ENCODE peak calls at places on chromosome 22, in ten cellular contexts. B is psoas muscle, A is fibroblast of pulmonary artery, E is astrocyte, L is pancreas, N is tibial artery, P is suprapubic skin, W is NB4, I is transverse colon, U is K562. S is an unnamed sample.

GRCh38 chr22:46606886-46607285 is 13.3 kb upstream of the GRAMD4 start:
- DNase-seq in I (no peak), B (no peak), P (no peak), A (no peak), L (no peak), E (no peak), U (no peak), W (no peak), N (no peak), S (no peak)

GRCh38 chr22:33917744-33918406 is 2.4 kb downstream of the LARGE1 start:
- DNase-seq in B (no peak), I (no peak), W (peak), P (no peak), U (no peak), N (no peak), E (no peak), L (no peak), A (no peak), S (no peak)

GRCh38 chr22:32175751-32176644 is 16.9 kb upstream of the C22orf42 start:
- DNase-seq in P (no peak), A (no peak), U (no peak), L (no peak), B (no peak), N (no peak), W (no peak), E (no peak), I (no peak), S (no peak)

GRCh38 chr22:36238348-36239149 is 778 bp downstream of the APOL2 start:
- DNase-seq in I (peak), U (peak), B (no peak), N (no peak), A (peak), E (no peak), W (peak), L (no peak), P (no peak), S (no peak)

GRCh38 chr22:34055525-34056200 is 135.4 kb upstream of the LARGE1 start:
- DNase-seq in E (no peak), B (no peak), P (no peak), I (no peak), W (peak), A (no peak), U (peak), L (no peak), N (no peak), S (no peak)

GRCh38 chr22:27597703-27598444 is 203.7 kb downstream of the MN1 start:
- DNase-seq in N (no peak), P (no peak), E (no peak), L (no peak), I (no peak), U (peak), A (peak), B (no peak), W (peak), S (no peak)

GRCh38 chr22:30943368-30943767 is 25.2 kb downstream of the MORC2 start:
- DNase-seq in I (no peak), W (no peak), E (no peak), U (no peak), L (no peak), N (no peak), A (no peak), P (no peak), B (no peak), S (no peak)

GRCh38 chr22:27934069-27934468 is 15.0 kb upstream of the PITPNB start:
- DNase-seq in I (no peak), A (no peak), W (no peak), U (no peak), L (no peak), P (no peak), E (no peak), N (no peak), B (no peak), S (no peak)

DNA sequence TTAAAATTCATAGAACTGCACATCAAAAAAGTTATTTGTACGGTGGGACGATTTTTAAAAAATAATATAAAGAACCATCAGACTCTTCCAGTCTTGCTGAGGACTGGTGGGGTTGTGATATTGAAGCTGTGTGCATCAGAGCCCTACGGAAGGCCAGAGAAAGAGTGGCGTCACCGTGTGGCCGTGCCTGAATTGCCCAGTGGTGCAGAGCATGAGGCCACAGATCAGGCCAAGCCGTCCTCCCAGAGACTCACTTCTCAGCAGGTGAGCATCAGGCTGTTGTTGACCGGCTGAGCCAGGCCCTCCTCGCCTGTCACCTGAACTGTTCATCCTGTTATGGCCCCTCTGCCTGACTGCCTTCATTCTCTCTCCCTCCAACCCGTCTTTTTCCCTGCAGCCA is 1013.9 kb downstream of the TBC1D22A start:
- DNase-seq in B (no peak), A (no peak), I (no peak), W (no peak), U (no peak), L (no peak), N (no peak), E (no peak), P (no peak), S (no peak)
- TF ChIP-seq CTCF in B (no peak), A (no peak), I (no peak), W (no peak), U (peak), L (no peak), N (no peak), E (no peak), P (no peak), S (no peak)

DNA sequence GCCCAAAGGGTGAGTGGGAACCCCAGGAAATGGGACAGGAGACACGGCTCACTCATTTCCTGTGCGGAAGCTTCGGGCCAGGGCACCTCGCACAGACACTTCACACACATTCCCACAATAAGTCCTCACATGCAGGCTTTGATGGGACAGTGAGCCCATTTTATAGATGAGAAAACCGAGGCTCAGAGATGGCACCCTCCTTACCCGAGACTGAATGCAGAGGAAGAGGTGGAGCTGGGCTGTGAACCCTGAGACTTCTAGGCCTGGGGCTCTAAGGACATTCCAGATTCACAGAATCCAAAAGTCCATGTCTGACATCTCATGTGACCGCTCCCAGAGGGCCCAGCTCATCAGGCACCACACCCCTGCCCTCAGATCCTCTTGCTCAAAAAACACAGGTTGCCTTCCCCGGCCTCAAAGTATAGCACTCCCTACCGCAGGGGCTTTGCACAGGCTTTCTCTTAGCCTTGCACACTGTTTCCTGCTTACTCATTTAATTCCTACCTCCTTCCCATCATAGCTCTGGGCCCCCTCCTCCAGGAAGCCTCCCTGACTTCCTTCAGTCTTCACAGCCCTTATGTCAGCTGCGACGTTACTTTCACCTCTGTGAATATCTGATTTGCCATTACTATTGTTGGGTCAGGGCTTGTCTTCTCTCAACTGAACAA is 57.1 kb upstream of the TCF20 start:
- DNase-seq in I (no peak), A (no peak), P (no peak), N (no peak), L (no peak), U (no peak), E (no peak), W (no peak), B (no peak), S (no peak)
- H3K4me3 ChIP-seq in I (no peak), A (no peak), P (no peak), N (no peak), L (no peak), U (no peak), E (no peak), W (no peak), B (no peak), S (no peak)

GRCh38 chr22:24772493-24773220 is 1.9 kb downstream of the PIWIL3 start:
- DNase-seq in U (peak), A (peak), N (no peak), E (peak), L (no peak), P (no peak), W (no peak), I (no peak), B (no peak), S (peak)
- TF ChIP-seq CTCF in U (peak), A (peak), N (no peak), E (peak), L (peak), P (peak), W (peak), I (no peak), B (peak), S (peak)

DNA sequence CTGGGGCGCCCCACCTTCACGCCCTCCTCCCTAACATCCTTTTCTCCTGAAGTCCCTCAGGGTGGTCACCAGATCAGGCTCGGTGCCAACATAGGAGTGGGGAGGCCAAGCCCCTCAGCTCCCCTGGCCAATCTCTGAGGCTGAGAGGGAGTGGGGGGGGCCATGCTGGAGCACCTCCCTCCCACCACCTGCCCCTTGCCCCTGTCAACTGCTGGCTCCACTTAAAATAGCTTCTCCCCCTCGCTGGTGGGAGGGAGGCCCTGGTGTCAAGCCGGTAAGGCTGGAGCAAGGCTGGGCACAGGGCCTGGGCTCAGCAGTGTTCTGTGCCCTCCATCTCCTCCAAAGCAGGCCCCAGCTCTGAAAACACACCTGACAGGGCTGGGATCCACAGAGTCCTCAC is 4.9 kb downstream of the PLXNB2 start:
- DNase-seq in L (peak), I (no peak), U (no peak), E (no peak), W (no peak), A (no peak), P (no peak), N (no peak), B (no peak), S (no peak)
- H3K4me3 ChIP-seq in L (peak), I (no peak), U (no peak), E (no peak), W (no peak), A (no peak), P (no peak), N (no peak), B (no peak), S (peak)

GRCh38 chr22:20258584-20259335 is 9.4 kb downstream of the RTN4R start:
- DNase-seq in U (peak), L (no peak), B (no peak), N (no peak), A (no peak), P (no peak), E (no peak), I (no peak), W (no peak), S (no peak)
- TF ChIP-seq CTCF in U (peak), L (no peak), B (peak), N (no peak), A (peak), P (no peak), E (peak), I (no peak), W (peak), S (peak)

GRCh38 chr22:19761500-19762314 is 1.1 kb downstream of the TBX1 start:
- DNase-seq in I (no peak), E (no peak), A (no peak), W (peak), P (no peak), N (no peak), U (peak), B (no peak), L (no peak), S (no peak)
- H3K4me3 ChIP-seq in I (no peak), E (no peak), A (no peak), W (peak), P (peak), N (peak), U (peak), B (peak), L (no peak), S (peak)

GRCh38 chr22:17117890-17118289 is 3.3 kb downstream of the TMEM121B start:
- DNase-seq in W (peak), U (no peak), L (no peak), P (no peak), A (no peak), B (no peak), N (no peak), I (no peak), E (no peak), S (no peak)

GRCh38 chr22:17120711-17121234 is 387 bp downstream of the TMEM121B start:
- DNase-seq in B (peak), A (no peak), N (no peak), I (no peak), E (no peak), U (peak), L (peak), P (no peak), W (peak), S (no peak)

GRCh38 chr22:17120281-17120680 is 879 bp downstream of the TMEM121B start:
- DNase-seq in E (peak), A (peak), I (peak), L (peak), N (no peak), B (peak), U (peak), W (peak), P (no peak), S (no peak)

GRCh38 chr22:17118342-17118741 is 2.8 kb downstream of the TMEM121B start:
- DNase-seq in U (no peak), A (no peak), W (peak), E (no peak), P (no peak), N (no peak), I (no peak), L (no peak), B (no peak), S (no peak)

GRCh38 chr22:17119481-17120202 is 1.5 kb downstream of the TMEM121B start:
- DNase-seq in B (peak), E (no peak), P (no peak), N (no peak), W (peak), L (peak), U (no peak), I (peak), A (no peak), S (no peak)
- TF ChIP-seq CTCF in B (peak), E (no peak), P (no peak), N (peak), W (peak), L (peak), U (peak), I (no peak), A (no peak), S (peak)